ENCODE peak calls at places on chromosomes 3 and 15, in six cellular contexts. One of them, this sample, is unnamed.
A peak's percentile ranks its signal among the peaks of the same experiment; 100 is the strongest.

GRCh38 chr3:126208618-126209256 is 28.4 kb upstream of the ALDH1L1 start:
- DNase-seq in H54: peak; percentile 93
- DNase-seq in hypothalamus: peak; percentile 75
- DNase-seq in ACHN: peak; percentile 89
- DNase-seq in activated effector memory CD4-positive, alpha-beta T cell treated with anti-CD3 and anti-CD28 coated beads, Interleukin-2, amount 50 U/mL, for 16 hours: no peak
- DNase-seq in NCI-H1092 treated with DMSO at 0.1 percent for 48 hours: peak; percentile 74
- DNase-seq in this sample: no peak

GRCh38 chr15:65194826-65195541 is 9.8 kb upstream of the CLPX start:
- DNase-seq in H54: no peak
- DNase-seq in hypothalamus: no peak
- DNase-seq in ACHN: no peak
- DNase-seq in activated effector memory CD4-positive, alpha-beta T cell treated with anti-CD3 and anti-CD28 coated beads, Interleukin-2, amount 50 U/mL, for 16 hours: peak; percentile 61
- DNase-seq in NCI-H1092 treated with DMSO at 0.1 percent for 48 hours: no peak
- DNase-seq in this sample: no peak

GRCh38 chr3:48858709-48859108 is 11.0 kb upstream of the PRKAR2A start:
- DNase-seq in H54: no peak
- DNase-seq in hypothalamus: no peak
- DNase-seq in ACHN: no peak
- DNase-seq in activated effector memory CD4-positive, alpha-beta T cell treated with anti-CD3 and anti-CD28 coated beads, Interleukin-2, amount 50 U/mL, for 16 hours: no peak
- DNase-seq in NCI-H1092 treated with DMSO at 0.1 percent for 48 hours: no peak
- DNase-seq in this sample: no peak

GRCh38 chr15:72766780-72767179 is 16.8 kb downstream of the ADPGK start:
- DNase-seq in H54: no peak
- DNase-seq in hypothalamus: no peak
- DNase-seq in ACHN: no peak
- DNase-seq in activated effector memory CD4-positive, alpha-beta T cell treated with anti-CD3 and anti-CD28 coated beads, Interleukin-2, amount 50 U/mL, for 16 hours: no peak
- DNase-seq in NCI-H1092 treated with DMSO at 0.1 percent for 48 hours: no peak
- DNase-seq in this sample: no peak

GRCh38 chr3:9253327-9253726 is 3.9 kb upstream of the SRGAP3 start:
- DNase-seq in H54: no peak
- DNase-seq in hypothalamus: no peak
- DNase-seq in ACHN: no peak
- DNase-seq in activated effector memory CD4-positive, alpha-beta T cell treated with anti-CD3 and anti-CD28 coated beads, Interleukin-2, amount 50 U/mL, for 16 hours: no peak
- DNase-seq in NCI-H1092 treated with DMSO at 0.1 percent for 48 hours: no peak
- DNase-seq in this sample: no peak

GRCh38 chr3:8503871-8504610 is 2.4 kb downstream of the LMCD1 start:
- DNase-seq in H54: no peak
- DNase-seq in hypothalamus: no peak
- DNase-seq in ACHN: no peak
- DNase-seq in activated effector memory CD4-positive, alpha-beta T cell treated with anti-CD3 and anti-CD28 coated beads, Interleukin-2, amount 50 U/mL, for 16 hours: peak; percentile 72
- DNase-seq in NCI-H1092 treated with DMSO at 0.1 percent for 48 hours: no peak
- DNase-seq in this sample: no peak

GRCh38 chr3:14431556-14431927 is 29.1 kb downstream of the SLC6A6 start:
- DNase-seq in H54: no peak
- DNase-seq in hypothalamus: no peak
- DNase-seq in ACHN: no peak
- DNase-seq in activated effector memory CD4-positive, alpha-beta T cell treated with anti-CD3 and anti-CD28 coated beads, Interleukin-2, amount 50 U/mL, for 16 hours: peak; percentile 68
- DNase-seq in NCI-H1092 treated with DMSO at 0.1 percent for 48 hours: no peak
- DNase-seq in this sample: no peak

GRCh38 chr3:171470714-171471227 is 10.6 kb upstream of the TNIK start:
- DNase-seq in H54: no peak
- DNase-seq in hypothalamus: no peak
- DNase-seq in ACHN: no peak
- DNase-seq in activated effector memory CD4-positive, alpha-beta T cell treated with anti-CD3 and anti-CD28 coated beads, Interleukin-2, amount 50 U/mL, for 16 hours: no peak
- DNase-seq in NCI-H1092 treated with DMSO at 0.1 percent for 48 hours: no peak
- DNase-seq in this sample: no peak

GRCh38 chr3:106542101-106542769 is 673.4 kb upstream of the CBLB start:
- DNase-seq in H54: no peak
- DNase-seq in hypothalamus: no peak
- DNase-seq in ACHN: no peak
- DNase-seq in activated effector memory CD4-positive, alpha-beta T cell treated with anti-CD3 and anti-CD28 coated beads, Interleukin-2, amount 50 U/mL, for 16 hours: no peak
- DNase-seq in NCI-H1092 treated with DMSO at 0.1 percent for 48 hours: no peak
- DNase-seq in this sample: no peak